ENCODE peak calls at places on chromosomes 16 and 17, in nine cellular contexts. R is A673; O is A549; P is prostate gland; B is activated naive CD8-positive, alpha-beta T cell treated with anti-CD3 and anti-CD28 coated beads, Interleukin-2, amount 50 U/mL, for 24 hours; V is EL; A is IMR-90; C is NCI-H1694 treated with DMSO at 0.1 percent for 48 hours; G is NCI-H460. Q is an unnamed sample.

GRCh38 chr17:11996722-11997146 is 541 bp downstream of the ZNF18 start:
- DNase-seq in P (peak), V (no peak), O (peak), R (peak), B (peak), A (peak), G (peak), C (peak), Q (peak)

GRCh38 chr16:50235581-50235980 is 30.8 kb upstream of the ADCY7 start:
- DNase-seq in B (no peak), C (no peak), R (peak), A (no peak), O (no peak), G (no peak), P (no peak), V (no peak), Q (no peak)

GRCh38 chr16:80806957-80807356 is 2.6 kb upstream of the CDYL2 start:
- DNase-seq in O (peak), V (peak), C (no peak), G (no peak), R (peak), B (peak), A (peak), P (no peak), Q (no peak)

GRCh38 chr17:6592193-6592592 is 35.8 kb upstream of the PITPNM3 start:
- DNase-seq in A (peak), G (no peak), R (no peak), V (no peak), P (no peak), O (peak), B (no peak), C (no peak), Q (no peak)

GRCh38 chr16:69938981-69939820 is 11.9 kb upstream of the CLEC18A start:
- DNase-seq in G (no peak), P (no peak), B (no peak), A (no peak), C (no peak), O (no peak), R (no peak), V (no peak), Q (no peak)

GRCh38 chr17:12421646-12422306 is 243.9 kb upstream of the MYOCD start:
- DNase-seq in C (no peak), A (peak), O (no peak), V (no peak), P (no peak), B (no peak), G (no peak), R (no peak), Q (no peak)

GRCh38 chr16:74521691-74522090 is 85.2 kb downstream of the GLG1 start:
- DNase-seq in A (peak), R (peak), G (no peak), V (peak), C (no peak), O (no peak), P (no peak), B (no peak), Q (no peak)

GRCh38 chr17:75779987-75780889 is 4.4 kb upstream of the UNK start:
- DNase-seq in C (no peak), P (no peak), B (no peak), V (no peak), A (no peak), G (no peak), R (no peak), O (no peak), Q (no peak)

GRCh38 chr16:85104821-85105391 is 7.4 kb downstream of the CIBAR2 start:
- DNase-seq in P (no peak), R (no peak), B (peak), V (no peak), C (no peak), O (no peak), G (no peak), A (no peak), Q (no peak)

GRCh38 chr16:53812914-53813313 is 109.0 kb downstream of the FTO start:
- DNase-seq in B (no peak), V (no peak), A (no peak), P (no peak), G (no peak), C (no peak), O (no peak), R (no peak), Q (no peak)

GRCh38 chr16:53080345-53081031 is 25.7 kb downstream of the CHD9 start:
- DNase-seq in P (peak), O (peak), R (peak), A (peak), B (no peak), G (no peak), V (peak), C (peak), Q (no peak)

GRCh38 chr16:19029980-19030379 is 37.4 kb upstream of the COQ7 start:
- DNase-seq in C (no peak), B (no peak), A (no peak), G (no peak), R (no peak), V (no peak), P (no peak), O (no peak), Q (no peak)

GRCh38 chr16:78695371-78695770 is 595.9 kb downstream of the WWOX start:
- DNase-seq in G (no peak), C (peak), R (no peak), V (no peak), B (no peak), P (no peak), O (no peak), A (no peak), Q (no peak)

GRCh38 chr17:4728124-4728523 is 3.1 kb upstream of the MED11 start:
- DNase-seq in B (peak), A (no peak), C (no peak), G (no peak), P (no peak), R (no peak), O (peak), V (no peak), Q (no peak)

GRCh38 chr16:88063201-88063773 is 112.1 kb downstream of the BANP start:
- DNase-seq in B (no peak), O (no peak), P (no peak), R (no peak), V (peak), C (peak), A (peak), G (no peak), Q (peak)

GRCh38 chr16:85194528-85195270 is 82.4 kb upstream of the CIBAR2 start:
- DNase-seq in P (no peak), O (no peak), A (no peak), R (no peak), B (no peak), C (no peak), V (no peak), G (no peak), Q (no peak)

GRCh38 chr17:33049781-33050414 is 58.3 kb downstream of the SPACA3 start:
- DNase-seq in P (no peak), C (peak), O (peak), A (peak), V (peak), G (peak), B (peak), R (peak), Q (peak)

GRCh38 chr17:48647103-48647963 is 21.2 kb upstream of the HOXB9 start:
- DNase-seq in B (no peak), A (no peak), R (no peak), V (no peak), O (peak), P (no peak), C (no peak), G (no peak), Q (peak)

GRCh38 chr17:28950752-28951427 is 428 bp downstream of the PHF12 start:
- DNase-seq in O (no peak), B (no peak), P (peak), V (no peak), R (no peak), C (no peak), A (no peak), G (no peak), Q (no peak)

GRCh38 chr17:17713839-17714238 is 32.6 kb downstream of the RAI1 start:
- DNase-seq in G (no peak), R (no peak), V (peak), C (no peak), P (no peak), A (peak), O (no peak), B (no peak), Q (peak)

GRCh38 chr16:80319181-80319580 is 221.6 kb upstream of the DYNLRB2 start:
- DNase-seq in G (no peak), B (no peak), V (peak), O (no peak), P (no peak), A (no peak), R (no peak), C (no peak), Q (no peak)

GRCh38 chr17:58318065-58318481 is 10.5 kb downstream of the TSPOAP1 start:
- DNase-seq in V (no peak), B (no peak), C (no peak), R (no peak), A (no peak), O (no peak), G (no peak), P (no peak), Q (no peak)

GRCh38 chr17:17001874-17002520 is 30.1 kb upstream of the TNFRSF13B start:
- DNase-seq in V (peak), P (peak), B (peak), C (peak), O (peak), R (peak), A (peak), G (peak), Q (peak)

GRCh38 chr17:16866436-16866835 is 105.5 kb downstream of the TNFRSF13B start:
- DNase-seq in A (no peak), B (no peak), P (no peak), C (no peak), G (no peak), R (no peak), V (no peak), O (no peak), Q (no peak)

GRCh38 chr17:82966415-82966814 is 113.0 kb upstream of the METRNL start:
- DNase-seq in B (no peak), V (no peak), R (no peak), C (no peak), G (no peak), P (no peak), O (no peak), A (no peak), Q (no peak)

GRCh38 chr16:1992475-1993292 is 2.9 kb downstream of the SYNGR3 start:
- DNase-seq in P (no peak), B (no peak), O (no peak), C (no peak), A (no peak), R (no peak), G (no peak), V (no peak), Q (no peak)

GRCh38 chr17:53033297-53033696 is 789.4 kb upstream of the KIF2B start:
- DNase-seq in C (no peak), O (no peak), G (no peak), R (no peak), P (no peak), B (no peak), V (no peak), A (no peak), Q (no peak)

GRCh38 chr17:41324180-41325075 is 8.9 kb upstream of the KRTAP17-1 start:
- DNase-seq in R (no peak), G (no peak), B (peak), C (no peak), O (peak), P (peak), V (peak), A (peak), Q (peak)

GRCh38 chr17:78933025-78933958 is 8.1 kb upstream of the TIMP2 start:
- DNase-seq in R (no peak), P (no peak), A (peak), B (peak), O (peak), G (peak), V (peak), C (no peak), Q (peak)

GRCh38 chr16:75572859-75573542 is 6.8 kb downstream of the GABARAPL2 start:
- DNase-seq in G (no peak), A (no peak), O (no peak), R (no peak), C (no peak), V (no peak), B (no peak), P (no peak), Q (no peak)

GRCh38 chr17:40095944-40096791 is 4.2 kb downstream of the NR1D1 start:
- DNase-seq in C (no peak), V (no peak), O (no peak), A (peak), G (no peak), P (no peak), B (peak), R (no peak), Q (no peak)

GRCh38 chr17:63356275-63356905 is 89.7 kb downstream of the CYB561 start:
- DNase-seq in A (peak), G (peak), V (peak), R (peak), O (no peak), P (no peak), B (no peak), C (no peak), Q (no peak)

Q was measured in T47D.